ENCODE peak calls at places on chromosomes 12 and 14, in nine cellular contexts. One of them, this sample, is unnamed.

GRCh38 chr12:41437578-41437977 is 249.5 kb downstream of the PDZRN4 start:
- DNase-seq in kidney tubule cell: peak
- DNase-seq in cardiac muscle cell: no peak
- DNase-seq in AG09319: no peak
- DNase-seq in T-cell: no peak
- DNase-seq in neural crest cell: no peak
- DNase-seq in EL: no peak
- DNase-seq in erythroblast: no peak
- DNase-seq in immature natural killer cell: no peak
- DNase-seq in this sample: no peak

GRCh38 chr12:75820848-75821578 is 210.6 kb downstream of the PHLDA1 start:
- DNase-seq in AG09319: peak
- DNase-seq in cardiac muscle cell: peak
- DNase-seq in T-cell: no peak
- DNase-seq in EL: no peak
- DNase-seq in erythroblast: no peak
- DNase-seq in neural crest cell: no peak
- DNase-seq in kidney tubule cell: no peak
- DNase-seq in immature natural killer cell: no peak
- DNase-seq in this sample: no peak

GRCh38 chr12:49288412-49288853 is 6.5 kb upstream of the PRPH start:
- DNase-seq in T-cell: peak
- DNase-seq in AG09319: no peak
- DNase-seq in EL: peak
- DNase-seq in kidney tubule cell: peak
- DNase-seq in neural crest cell: peak
- DNase-seq in cardiac muscle cell: peak
- DNase-seq in erythroblast: peak
- DNase-seq in immature natural killer cell: peak
- DNase-seq in this sample: no peak

GRCh38 chr14:80959448-80960006 is 4.1 kb downstream of the TSHR start:
- DNase-seq in T-cell: peak
- DNase-seq in cardiac muscle cell: no peak
- DNase-seq in erythroblast: no peak
- DNase-seq in EL: peak
- DNase-seq in neural crest cell: no peak
- DNase-seq in kidney tubule cell: no peak
- DNase-seq in immature natural killer cell: peak
- DNase-seq in AG09319: no peak
- DNase-seq in this sample: no peak

GRCh38 chr12:26832817-26833691 is at the start of gene ITPR2:
- DNase-seq in kidney tubule cell: peak
- DNase-seq in EL: peak
- DNase-seq in T-cell: peak
- DNase-seq in AG09319: peak
- DNase-seq in neural crest cell: peak
- DNase-seq in erythroblast: peak
- DNase-seq in cardiac muscle cell: peak
- DNase-seq in immature natural killer cell: peak
- DNase-seq in this sample: peak

GRCh38 chr14:74684444-74684843 is 28.4 kb downstream of the AREL1 start:
- DNase-seq in cardiac muscle cell: no peak
- DNase-seq in EL: no peak
- DNase-seq in AG09319: no peak
- DNase-seq in neural crest cell: no peak
- DNase-seq in kidney tubule cell: no peak
- DNase-seq in immature natural killer cell: no peak
- DNase-seq in T-cell: no peak
- DNase-seq in erythroblast: no peak
- DNase-seq in this sample: no peak

GRCh38 chr12:55631743-55632142 is 4.9 kb upstream of the OR10P1 start:
- DNase-seq in kidney tubule cell: no peak
- DNase-seq in immature natural killer cell: no peak
- DNase-seq in neural crest cell: no peak
- DNase-seq in T-cell: no peak
- DNase-seq in erythroblast: no peak
- DNase-seq in AG09319: no peak
- DNase-seq in EL: no peak
- DNase-seq in cardiac muscle cell: no peak
- DNase-seq in this sample: no peak

GRCh38 chr12:49705479-49706267 is 1.5 kb downstream of the FMNL3 start:
- DNase-seq in EL: peak
- DNase-seq in cardiac muscle cell: peak
- DNase-seq in kidney tubule cell: peak
- DNase-seq in neural crest cell: no peak
- DNase-seq in erythroblast: no peak
- DNase-seq in AG09319: no peak
- DNase-seq in immature natural killer cell: peak
- DNase-seq in T-cell: no peak
- DNase-seq in this sample: peak

GRCh38 chr12:93526786-93527428 is 45.6 kb upstream of the SOCS2 start:
- DNase-seq in AG09319: peak
- DNase-seq in EL: peak
- DNase-seq in erythroblast: no peak
- DNase-seq in T-cell: no peak
- DNase-seq in neural crest cell: no peak
- DNase-seq in kidney tubule cell: peak
- DNase-seq in cardiac muscle cell: peak
- DNase-seq in immature natural killer cell: no peak
- DNase-seq in this sample: no peak

GRCh38 chr14:69064596-69064995 is 85.5 kb upstream of the ACTN1 start:
- DNase-seq in AG09319: no peak
- DNase-seq in T-cell: no peak
- DNase-seq in immature natural killer cell: no peak
- DNase-seq in kidney tubule cell: no peak
- DNase-seq in neural crest cell: no peak
- DNase-seq in erythroblast: no peak
- DNase-seq in cardiac muscle cell: no peak
- DNase-seq in EL: no peak
- DNase-seq in this sample: no peak

GRCh38 chr12:1928439-1929121 is 10.1 kb upstream of the CACNA2D4 start:
- DNase-seq in EL: no peak
- DNase-seq in immature natural killer cell: no peak
- DNase-seq in kidney tubule cell: no peak
- DNase-seq in T-cell: no peak
- DNase-seq in cardiac muscle cell: no peak
- DNase-seq in neural crest cell: no peak
- DNase-seq in erythroblast: no peak
- DNase-seq in AG09319: no peak
- DNase-seq in this sample: peak

GRCh38 chr14:87014854-87015253 is 978.1 kb downstream of the GALC start:
- DNase-seq in AG09319: no peak
- DNase-seq in cardiac muscle cell: no peak
- DNase-seq in erythroblast: no peak
- DNase-seq in T-cell: no peak
- DNase-seq in immature natural killer cell: no peak
- DNase-seq in kidney tubule cell: peak
- DNase-seq in neural crest cell: no peak
- DNase-seq in EL: no peak
- DNase-seq in this sample: no peak

GRCh38 chr12:124412646-124413015 is 117.7 kb downstream of the RFLNA start:
- DNase-seq in T-cell: no peak
- DNase-seq in AG09319: no peak
- DNase-seq in kidney tubule cell: no peak
- DNase-seq in immature natural killer cell: no peak
- DNase-seq in neural crest cell: no peak
- DNase-seq in cardiac muscle cell: no peak
- DNase-seq in erythroblast: no peak
- DNase-seq in EL: no peak
- DNase-seq in this sample: no peak

GRCh38 chr14:99605299-99605961 is 1.4 kb upstream of the CCDC85C start:
- DNase-seq in AG09319: peak
- DNase-seq in kidney tubule cell: peak
- DNase-seq in immature natural killer cell: peak
- DNase-seq in neural crest cell: peak
- DNase-seq in erythroblast: peak
- DNase-seq in EL: peak
- DNase-seq in T-cell: peak
- DNase-seq in cardiac muscle cell: peak
- DNase-seq in this sample: peak

GRCh38 chr12:91613223-91613779 is 430.7 kb upstream of the DCN start:
- DNase-seq in cardiac muscle cell: no peak
- DNase-seq in T-cell: no peak
- DNase-seq in neural crest cell: no peak
- DNase-seq in kidney tubule cell: no peak
- DNase-seq in EL: no peak
- DNase-seq in AG09319: no peak
- DNase-seq in immature natural killer cell: no peak
- DNase-seq in erythroblast: no peak
- DNase-seq in this sample: no peak

GRCh38 chr12:130281157-130281799 is 56.4 kb upstream of the PIWIL1 start:
- DNase-seq in kidney tubule cell: peak
- DNase-seq in neural crest cell: peak
- DNase-seq in T-cell: peak
- DNase-seq in immature natural killer cell: no peak
- DNase-seq in cardiac muscle cell: no peak
- DNase-seq in AG09319: no peak
- DNase-seq in EL: no peak
- DNase-seq in erythroblast: peak
- DNase-seq in this sample: no peak

GRCh38 chr14:102481791-102482238 is 27.8 kb downstream of the ANKRD9 start:
- DNase-seq in kidney tubule cell: peak
- DNase-seq in neural crest cell: no peak
- DNase-seq in T-cell: no peak
- DNase-seq in erythroblast: no peak
- DNase-seq in EL: peak
- DNase-seq in immature natural killer cell: no peak
- DNase-seq in cardiac muscle cell: peak
- DNase-seq in AG09319: no peak
- DNase-seq in this sample: peak